ENCODE peak calls at places on chromosomes 4 and X, in four cellular contexts. D, R, K and Y are unnamed samples.

GRCh38 chr4:106530816-106531215 is 162.2 kb upstream of the GIMD1 start:
- DNase-seq in D (no peak), R (no peak), K (no peak), Y (no peak)

GRCh38 chr4:95541094-95541493 is 7.7 kb downstream of the UNC5C start:
- DNase-seq in D (no peak), R (no peak), K (no peak), Y (no peak)

GRCh38 chrX:125003746-125004446 is 315.8 kb upstream of the TEX13C start:
- DNase-seq in D (no peak), R (no peak), K (no peak), Y (no peak)

GRCh38 chr4:146647615-146648383 is 9.1 kb downstream of the POU4F2 start:
- DNase-seq in D (no peak), R (no peak), K (no peak), Y (no peak)

GRCh38 chr4:114209589-114209988 is 230.1 kb upstream of the ARSJ start:
- DNase-seq in D (no peak), R (no peak), K (no peak), Y (no peak)

GRCh38 chr4:7297374-7297773 is 105.0 kb downstream of the SORCS2 start:
- DNase-seq in D (no peak), R (no peak), K (no peak), Y (no peak)

GRCh38 chrX:135477576-135477975 is 42.9 kb upstream of the INTS6L start:
- DNase-seq in D (peak; percentile 30), R (peak; percentile 64), K (peak; percentile 0), Y (peak; percentile 32)

GRCh38 chr4:128517739-128518510 is 230.3 kb upstream of the PGRMC2 start:
- DNase-seq in D (peak; percentile 98), R (peak; percentile 20), K (peak; percentile 34), Y (no peak)

GRCh38 chr4:54187148-54187547 is 41.9 kb upstream of the PDGFRA start:
- DNase-seq in D (no peak), R (no peak), K (no peak), Y (no peak)

GRCh38 chr4:99710681-99711345 is 53.2 kb upstream of the C4orf54 start:
- DNase-seq in D (no peak), R (no peak), K (no peak), Y (no peak)

GRCh38 chr4:78190595-78190994 is 133.5 kb downstream of the FRAS1 start:
- DNase-seq in D (no peak), R (no peak), K (no peak), Y (no peak)

GRCh38 chr4:100591156-100591876 is 73.5 kb upstream of the EMCN start:
- DNase-seq in D (no peak), R (no peak), K (peak; percentile 65), Y (no peak)

GRCh38 chrX:112819813-112820212 is 20.8 kb downstream of the AMOT start:
- DNase-seq in D (no peak), R (no peak), K (peak; percentile 9), Y (no peak)

GRCh38 chr4:185660340-185660739 is 125.0 kb upstream of the PDLIM3 start:
- DNase-seq in D (no peak), R (no peak), K (no peak), Y (no peak)

GRCh38 chr4:3034231-3034630 is 40.1 kb downstream of the HTT-AS start:
- DNase-seq in D (no peak), R (no peak), K (no peak), Y (no peak)

GRCh38 chr4:75698963-75699228 is 25.5 kb upstream of the USO1 start:
- DNase-seq in D (no peak), R (no peak), K (no peak), Y (no peak)

GRCh38 chr4:8694226-8694625 is 101.7 kb downstream of the CPZ start:
- DNase-seq in D (no peak), R (no peak), K (no peak), Y (no peak)

GRCh38 chrX:77768787-77769186 is 17.2 kb downstream of the ATRX start:
- DNase-seq in D (no peak), R (no peak), K (no peak), Y (peak; percentile 12)

GRCh38 chrX:15298780-15299179 is 16.7 kb downstream of the ASB11 start:
- DNase-seq in D (no peak), R (no peak), K (no peak), Y (no peak)